ENCODE peak calls at places on chromosome 21, in eight cellular contexts. U, H, O, X, J, P, I and Y are unnamed samples.

GRCh38 chr21:45041351-45041805 is 33.0 kb upstream of the ADARB1 start:
- DNase-seq in U (no peak), H (no peak), O (no peak), X (no peak), J (peak; percentile 71), P (no peak), I (no peak), Y (no peak)

GRCh38 chr21:34526618-34527290 is 14.7 kb upstream of the KCNE1 start:
- DNase-seq in U (peak; percentile 75), H (peak; percentile 99), O (peak; percentile 94), X (no peak), J (peak; percentile 100), P (peak; percentile 90), I (peak; percentile 42), Y (peak; percentile 100)

GRCh38 chr21:44702111-44702972 is 5.4 kb downstream of the KRTAP10-12 start:
- DNase-seq in U (no peak), H (no peak), O (no peak), X (no peak), J (no peak), P (no peak), I (no peak), Y (no peak)

GRCh38 chr21:29238052-29238966 is 60.4 kb upstream of the BACH1 start:
- DNase-seq in U (no peak), H (no peak), O (no peak), X (no peak), J (no peak), P (no peak), I (no peak), Y (no peak)

GRCh38 chr21:37106998-37107397 is 33.9 kb downstream of the TTC3 start:
- DNase-seq in U (no peak), H (no peak), O (no peak), X (no peak), J (no peak), P (no peak), I (no peak), Y (no peak)

GRCh38 chr21:36785615-36786014 is 86.7 kb downstream of the SIM2 start:
- DNase-seq in U (no peak), H (no peak), O (no peak), X (no peak), J (no peak), P (no peak), I (no peak), Y (no peak)

GRCh38 chr21:45507888-45508508 is 34.2 kb downstream of the SLC19A1 start:
- DNase-seq in U (no peak), H (no peak), O (no peak), X (no peak), J (no peak), P (no peak), I (no peak), Y (no peak)

GRCh38 chr21:36420571-36421339 is 35.6 kb downstream of the CHAF1B start:
- DNase-seq in U (no peak), H (no peak), O (no peak), X (no peak), J (no peak), P (no peak), I (no peak), Y (no peak)

GRCh38 chr21:40146201-40146890 is 279.1 kb downstream of the PCP4 start:
- DNase-seq in U (no peak), H (no peak), O (no peak), X (no peak), J (no peak), P (no peak), I (no peak), Y (no peak)

GRCh38 chr21:41653944-41654625 is 112.8 kb downstream of the RIPK4 start:
- DNase-seq in U (no peak), H (no peak), O (no peak), X (no peak), J (peak; percentile 38), P (no peak), I (no peak), Y (no peak)

GRCh38 chr21:38333290-38334272 is 76.8 kb downstream of the KCNJ15 start:
- DNase-seq in U (no peak), H (peak; percentile 32), O (peak; percentile 22), X (peak; percentile 68), J (no peak), P (no peak), I (no peak), Y (peak; percentile 17)